ENCODE peak calls at places on chromosomes 7 and 10, in eight cellular contexts. I is ovary, D is thyroid gland, V is esophagus squamous epithelium, X is suprapubic skin, Q is stomach, T is right lobe of liver, M is IMR-90. K is an unnamed sample. For H3K4me1, the result is how much of the 10 kb centered on the place peaks cover.

GRCh38 chr7:36881206-36881605 is 156.9 kb upstream of the AOAH start:
- DNase-seq in I (no peak), D (no peak), V (no peak), X (no peak), Q (no peak), T (no peak), M (no peak), K (no peak)

GRCh38 chr7:48141551-48141950 is 29.7 kb upstream of the ABCA13 start:
- DNase-seq in I (no peak), D (no peak), V (no peak), X (no peak), Q (no peak), T (no peak), M (no peak), K (no peak)

GRCh38 chr10:89404648-89405047 is 9.7 kb upstream of the IFIT5 start:
- DNase-seq in I (no peak), D (no peak), V (no peak), X (no peak), Q (no peak), T (no peak), M (no peak), K (no peak)

GRCh38 chr10:9126728-9127127 is 1072.2 kb downstream of the GATA3 start:
- DNase-seq in I (no peak), D (no peak), V (no peak), X (no peak), Q (no peak), T (no peak), M (no peak), K (no peak)

GRCh38 chr10:12980080-12980656 is 21.3 kb downstream of the CCDC3 start:
- DNase-seq in I (no peak), D (no peak), V (no peak), X (no peak), Q (no peak), T (no peak), M (no peak), K (no peak)

GRCh38 chr10:99765672-99766071 is 16.8 kb upstream of the ABCC2 start:
- DNase-seq in I (no peak), D (no peak), V (no peak), X (no peak), Q (no peak), T (no peak), M (no peak), K (no peak)

GRCh38 chr10:133394064-133394663 is at the start of gene MTG1:
- DNase-seq in I (peak), D (peak), V (no peak), X (peak), Q (peak), T (peak), M (peak), K (peak)

GRCh38 chr10:10209152-10209551 is 808.5 kb upstream of the CELF2 start:
- DNase-seq in I (peak), D (no peak), V (no peak), X (peak), Q (no peak), T (no peak), M (peak), K (no peak)

GRCh38 chr10:30806824-30807223 is 177.3 kb upstream of the LYZL2 start:
- DNase-seq in I (no peak), D (no peak), V (no peak), X (no peak), Q (no peak), T (no peak), M (no peak), K (no peak)

GRCh38 chr7:95676691-95677090 is 80.4 kb upstream of the PDK4 start:
- DNase-seq in I (no peak), D (no peak), V (no peak), X (no peak), Q (no peak), T (no peak), M (no peak), K (no peak)

GRCh38 chr7:76377186-76377918 is 18.6 kb upstream of the YWHAG start:
- DNase-seq in I (no peak), D (no peak), V (no peak), X (no peak), Q (no peak), T (no peak), M (peak), K (no peak)

GRCh38 chr7:139016931-139017511 is 18.8 kb downstream of the ZC3HAV1L start:
- DNase-seq in I (peak), D (peak), V (peak), X (no peak), Q (peak), T (peak), M (peak), K (peak)

GRCh38 chr10:17645591-17646345 is 1.8 kb downstream of the STAM start:
- DNase-seq in I (no peak), D (no peak), V (no peak), X (no peak), Q (no peak), T (no peak), M (peak), K (no peak)

GRCh38 chr10:92181575-92181974 is 109.3 kb downstream of the CPEB3 start:
- DNase-seq in I (no peak), D (no peak), V (no peak), X (no peak), Q (no peak), T (no peak), M (no peak), K (no peak)

GRCh38 chr7:50315739-50316671 is 11.5 kb downstream of the IKZF1 start:
- DNase-seq in I (no peak), D (no peak), V (no peak), X (no peak), Q (no peak), T (no peak), M (no peak), K (no peak)

GRCh38 chr7:142412551-142413193 is 154.8 kb upstream of the PRSS58 start:
- DNase-seq in I (no peak), D (no peak), V (no peak), X (no peak), Q (no peak), T (no peak), M (peak), K (no peak)

GRCh38 chr10:131806646-131807317 is 94.0 kb upstream of the PPP2R2D start:
- DNase-seq in I (no peak), D (no peak), V (no peak), X (no peak), Q (peak), T (peak), M (no peak), K (no peak)

GRCh38 chr7:66245008-66245407 is 39.9 kb downstream of the TPST1 start:
- DNase-seq in I (no peak), D (no peak), V (no peak), X (no peak), Q (no peak), T (no peak), M (no peak), K (no peak)

GRCh38 chr10:79069325-79070090 is 742 bp downstream of the ZMIZ1 start:
- DNase-seq in I (peak), D (peak), V (no peak), X (no peak), Q (peak), T (peak), M (no peak), K (peak)

GRCh38 chr7:90596745-90597526 is 815 bp downstream of the CDK14 start:
- DNase-seq in I (no peak), D (peak), V (no peak), X (no peak), Q (no peak), T (no peak), M (peak), K (no peak)

GRCh38 chr10:76558586-76558985 is 1079.0 kb downstream of the KCNMA1 start:
- DNase-seq in I (peak), D (peak), V (no peak), X (no peak), Q (peak), T (peak), M (peak), K (no peak)

GRCh38 chr10:97719602-97720001 is 6.1 kb downstream of the MARVELD1 start:
- DNase-seq in I (no peak), D (no peak), V (no peak), X (no peak), Q (no peak), T (no peak), M (no peak), K (no peak)

GRCh38 chr10:72170263-72170662 is 45.5 kb upstream of the ANAPC16 start:
- DNase-seq in I (no peak), D (peak), V (no peak), X (no peak), Q (peak), T (no peak), M (no peak), K (no peak)

GRCh38 chr10:113221756-113222168 is 271.7 kb downstream of the TCF7L2 start:
- DNase-seq in I (no peak), D (no peak), V (no peak), X (no peak), Q (no peak), T (no peak), M (no peak), K (no peak)

GRCh38 chr10:117175215-117175900 is 21.9 kb upstream of the KCNK18 start:
- DNase-seq in I (peak), D (peak), V (no peak), X (peak), Q (no peak), T (peak), M (no peak), K (peak)
- TF ChIP-seq CTCF in I (no peak), D (no peak), V (no peak), X (no peak), Q (no peak), T (no peak), M (no peak), K (peak)

GRCh38 chr7:157526604-157527003 is 189.8 kb downstream of the DNAJB6 start:
- DNase-seq in I (no peak), D (no peak), V (no peak), X (no peak), Q (peak), T (peak), M (no peak), K (peak)

GRCh38 chr7:157527686-157528085 is 190.9 kb downstream of the DNAJB6 start:
- DNase-seq in I (no peak), D (no peak), V (no peak), X (no peak), Q (peak), T (peak), M (no peak), K (peak)

GRCh38 chr7:157529768-157530560 is 193.2 kb downstream of the DNAJB6 start:
- DNase-seq in I (no peak), D (no peak), V (no peak), X (peak), Q (peak), T (peak), M (no peak), K (peak)

GRCh38 chr7:157527235-157527634 is 190.4 kb downstream of the DNAJB6 start:
- DNase-seq in I (no peak), D (no peak), V (no peak), X (no peak), Q (no peak), T (peak), M (no peak), K (peak)

DNA sequence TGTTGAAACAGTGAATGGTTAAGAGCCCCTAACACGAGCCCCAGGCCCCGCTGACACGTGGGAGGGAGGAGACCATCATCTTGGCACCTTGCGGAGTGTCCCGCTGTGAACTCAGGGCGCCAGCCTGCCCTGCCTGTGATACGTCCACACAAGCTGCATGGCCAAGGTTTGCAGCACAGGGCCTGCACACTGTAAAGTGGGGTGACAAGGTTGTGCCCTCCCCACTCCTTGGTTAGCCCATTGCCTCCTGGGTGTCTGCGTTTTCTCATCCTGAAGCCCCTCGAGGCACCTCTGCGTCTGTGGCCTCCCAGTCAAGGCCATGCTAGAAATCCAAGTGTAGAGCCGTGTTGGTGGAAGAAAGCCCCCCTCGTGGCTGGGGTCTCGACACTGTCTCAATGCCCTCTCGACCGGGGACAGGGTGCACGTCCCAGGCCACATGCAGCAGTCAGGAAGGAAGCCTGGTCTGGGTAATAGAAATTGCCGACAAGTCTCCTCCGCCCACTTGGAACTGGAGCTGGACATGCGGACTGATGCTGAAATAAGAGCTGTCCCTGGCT is 192.1 kb downstream of the DNAJB6 start:
- DNase-seq in I (no peak), D (no peak), V (no peak), X (no peak), Q (peak), T (peak), M (no peak), K (peak)
- H3K4me1 ChIP-seq in I (under half), D (under half), V (under half), X (under half), Q (under half), T (under half), M (under half), K (under half)

GRCh38 chr10:43395571-43396060 is 13.4 kb downstream of the HNRNPF start:
- DNase-seq in I (no peak), D (no peak), V (no peak), X (peak), Q (no peak), T (no peak), M (peak), K (peak)

GRCh38 chr10:43394868-43395267 is 14.1 kb downstream of the HNRNPF start:
- DNase-seq in I (no peak), D (no peak), V (no peak), X (no peak), Q (no peak), T (no peak), M (no peak), K (peak)

GRCh38 chr10:43393606-43394360 is 15.2 kb downstream of the HNRNPF start:
- DNase-seq in I (no peak), D (no peak), V (no peak), X (no peak), Q (no peak), T (no peak), M (no peak), K (peak)

GRCh38 chr10:43396928-43397624 is 11.9 kb downstream of the HNRNPF start:
- DNase-seq in I (peak), D (peak), V (peak), X (peak), Q (peak), T (peak), M (peak), K (peak)

DNA sequence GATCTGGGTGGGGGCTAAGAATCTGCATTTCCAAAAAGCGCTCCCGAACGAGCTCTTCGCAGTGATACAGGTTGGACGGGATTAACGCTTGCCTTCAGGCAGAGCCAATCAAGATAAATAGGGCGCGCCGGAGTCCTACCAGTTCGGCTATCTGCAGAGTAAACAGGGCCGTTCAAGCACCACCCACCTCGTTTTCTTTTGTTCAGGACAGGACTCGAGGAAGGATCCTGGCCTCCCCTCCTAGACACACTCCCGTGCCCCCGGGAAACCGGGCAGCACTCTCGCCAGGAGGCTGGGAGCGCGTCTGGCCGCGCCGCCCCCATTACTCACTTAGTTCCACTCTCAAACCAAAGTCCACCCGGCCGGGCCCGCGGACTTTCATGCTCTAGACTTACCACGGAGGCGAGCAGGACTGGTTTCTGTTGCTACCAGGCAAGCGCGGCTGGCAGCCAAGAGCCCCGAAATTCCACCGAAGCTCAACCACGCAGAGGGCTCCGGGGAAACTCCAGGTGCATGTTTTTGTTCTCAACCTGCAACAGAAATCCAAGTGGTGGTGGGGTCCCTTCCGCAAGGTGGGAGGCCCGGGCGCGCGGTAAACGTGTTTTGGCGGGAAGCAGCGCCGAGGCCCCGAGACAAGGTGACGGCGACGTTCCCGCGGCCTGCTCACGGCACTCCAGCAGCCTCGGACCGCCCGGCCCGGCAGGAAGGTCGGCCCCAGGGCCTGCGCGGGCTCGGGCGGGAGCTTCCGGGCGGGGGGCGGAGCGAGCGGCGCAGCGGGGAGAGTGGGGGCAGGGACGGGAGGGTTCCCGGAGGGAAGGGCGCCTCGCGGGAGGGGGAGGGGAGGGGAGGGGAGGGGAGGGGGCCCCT is 12.7 kb downstream of the HNRNPF start:
- DNase-seq in I (peak), D (peak), V (no peak), X (peak), Q (peak), T (peak), M (peak), K (peak)
- TF ChIP-seq POLR2A in I (no peak), D (peak), V (no peak), X (no peak), Q (peak), T (peak), M (peak), K (no peak)

GRCh38 chr10:70233109-70233938 is at the start of gene PPA1:
- DNase-seq in I (peak), D (peak), V (peak), X (peak), Q (peak), T (peak), M (peak), K (peak)
- TF ChIP-seq CTCF in I (no peak), D (peak), V (peak), X (no peak), Q (no peak), T (peak), M (peak), K (no peak)

DNA sequence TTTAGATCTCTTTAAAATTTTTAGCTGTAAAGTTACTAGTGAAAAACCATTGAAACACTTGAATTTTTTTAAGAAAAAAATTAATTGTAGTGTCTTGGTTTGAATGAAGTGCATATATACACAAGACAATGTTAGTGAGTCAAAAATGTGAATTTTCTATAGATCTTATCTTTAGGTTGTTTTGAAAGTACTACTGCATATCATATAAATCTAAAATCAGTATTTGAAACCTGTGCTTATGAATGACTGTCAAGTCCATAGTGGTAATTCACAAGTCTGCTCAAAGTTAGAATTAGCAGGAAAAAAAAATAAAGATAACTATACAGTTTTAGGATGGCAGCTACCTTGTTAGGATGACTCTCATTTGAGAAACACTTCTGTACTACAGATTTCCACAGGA is 25.0 kb downstream of the TES start:
- DNase-seq in I (no peak), D (no peak), V (no peak), X (no peak), Q (no peak), T (no peak), M (no peak), K (no peak)
- H3K4me1 ChIP-seq in I (under half), D (half or more), V (under half), X (under half), Q (half or more), T (under half), M (under half), K (half or more)

GRCh38 chr10:28808693-28809092 is 131.4 kb downstream of the BAMBI start:
- DNase-seq in I (no peak), D (no peak), V (no peak), X (no peak), Q (no peak), T (no peak), M (no peak), K (no peak)

GRCh38 chr10:28811639-28812349 is 134.5 kb downstream of the BAMBI start:
- DNase-seq in I (no peak), D (no peak), V (no peak), X (no peak), Q (no peak), T (no peak), M (no peak), K (no peak)

GRCh38 chr10:28812384-28813372 is 135.4 kb downstream of the BAMBI start:
- DNase-seq in I (no peak), D (no peak), V (no peak), X (no peak), Q (no peak), T (no peak), M (no peak), K (no peak)

GRCh38 chr10:28807760-28808613 is 130.7 kb downstream of the BAMBI start:
- DNase-seq in I (no peak), D (no peak), V (no peak), X (no peak), Q (no peak), T (no peak), M (peak), K (no peak)

GRCh38 chr10:28810062-28810870 is 132.9 kb downstream of the BAMBI start:
- DNase-seq in I (no peak), D (no peak), V (no peak), X (no peak), Q (no peak), T (no peak), M (peak), K (no peak)
- TF ChIP-seq POLR2A in I (no peak), D (no peak), V (no peak), X (no peak), Q (no peak), T (no peak), M (no peak), K (no peak)

DNA sequence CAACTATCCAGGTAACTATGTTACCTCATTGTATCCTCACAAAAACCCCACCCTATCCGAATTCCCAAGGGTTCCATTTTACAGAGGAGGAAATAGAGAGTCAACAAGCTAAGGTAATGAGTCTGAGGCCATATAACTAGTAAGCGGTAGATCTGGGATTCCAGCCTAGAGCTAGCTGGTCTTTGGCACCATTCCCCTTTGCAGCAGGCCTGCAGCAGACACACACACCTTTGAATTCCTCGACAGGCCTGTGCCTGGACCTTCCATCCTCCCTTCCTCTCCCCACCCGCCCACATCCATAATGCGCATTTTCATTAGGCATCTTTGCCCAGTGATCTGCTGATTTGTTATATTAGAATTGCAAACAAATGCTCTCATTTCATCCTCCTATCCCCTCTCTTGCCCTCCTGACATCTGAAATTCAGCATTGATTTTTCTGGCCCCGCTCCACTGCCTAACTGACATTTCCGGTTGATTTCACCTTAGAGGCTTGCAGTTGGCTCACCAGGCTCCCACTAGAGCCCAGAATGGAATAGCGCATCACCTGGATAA is 129.5 kb downstream of the PLXNA4 start:
- DNase-seq in I (no peak), D (no peak), V (no peak), X (no peak), Q (no peak), T (no peak), M (no peak), K (no peak)
- TF ChIP-seq CTCF in I (no peak), D (no peak), V (no peak), X (no peak), Q (no peak), T (no peak), M (no peak), K (no peak)

DNA sequence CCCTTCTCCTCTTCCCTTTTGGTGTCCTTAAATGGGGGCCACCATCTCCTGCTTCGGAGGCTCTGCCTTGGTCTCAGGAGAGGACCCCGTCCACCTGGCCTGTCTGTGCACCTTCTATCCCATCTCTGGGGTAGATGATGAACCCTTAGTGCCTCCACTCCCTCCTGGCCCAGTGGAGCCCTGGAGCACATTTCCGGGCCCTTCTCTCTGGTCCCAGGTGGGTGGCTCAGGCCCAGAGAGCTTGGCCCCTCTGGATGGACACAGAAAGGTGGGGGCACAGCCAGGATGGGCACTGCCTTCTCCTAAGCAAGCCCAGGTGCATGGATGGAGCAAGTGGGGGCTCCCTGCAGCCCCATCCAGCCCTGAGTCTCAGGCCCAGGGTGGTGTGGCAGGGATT is 121.4 kb upstream of the RET start:
- DNase-seq in I (no peak), D (no peak), V (no peak), X (peak), Q (peak), T (no peak), M (no peak), K (no peak)
- H3K4me1 ChIP-seq in I (under half), D (under half), V (under half), X (under half), Q (under half), T (under half), M (under half), K (under half)